ENCODE peak calls at places on chromosomes 7 and 10, in five cellular contexts. L is A549, W is H1, A is K562, R is HepG2. N is an unnamed sample. For H3K4me1, the result is how much of the 10 kb centered on the place peaks cover.

GRCh38 chr10:22251751-22252285 is 34.0 kb upstream of the EBLN1 start:
- DNase-seq in A (no peak), R (no peak), L (no peak), W (peak), N (no peak)

GRCh38 chr10:103413540-103413939 is 17.1 kb downstream of the PDCD11 start:
- DNase-seq in R (no peak), W (no peak), A (no peak), L (no peak), N (no peak)

GRCh38 chr10:555682-556350 is 133.7 kb downstream of the DIP2C start:
- DNase-seq in A (no peak), W (no peak), R (no peak), L (no peak), N (no peak)

GRCh38 chr10:104479906-104480579 is 126.4 kb downstream of the CFAP58 start:
- DNase-seq in A (no peak), R (no peak), L (no peak), W (no peak), N (no peak)

GRCh38 chr7:26512737-26513136 is 221.1 kb downstream of the SNX10 start:
- DNase-seq in W (no peak), A (no peak), R (no peak), L (no peak), N (no peak)

GRCh38 chr10:15795000-15795792 is 65.1 kb downstream of the MINDY3 start:
- DNase-seq in L (no peak), R (no peak), A (no peak), W (no peak), N (no peak)

GRCh38 chr7:13312327-13312726 is 624.9 kb downstream of the ARL4A start:
- DNase-seq in L (no peak), W (peak), A (no peak), R (no peak), N (no peak)

GRCh38 chr7:122672536-122672935 is 26.4 kb downstream of the RNF133 start:
- DNase-seq in R (no peak), A (no peak), W (no peak), L (no peak), N (no peak)

GRCh38 chr10:116007256-116007891 is 265.6 kb downstream of the GFRA1 start:
- DNase-seq in R (no peak), A (no peak), W (no peak), L (no peak), N (no peak)

GRCh38 chr10:88865281-88865876 is 13.7 kb upstream of the ANKRD22 start:
- DNase-seq in W (no peak), L (no peak), R (no peak), A (no peak), N (no peak)

GRCh38 chr10:3757638-3758490 is 27.1 kb downstream of the KLF6 start:
- DNase-seq in A (no peak), L (no peak), W (no peak), R (no peak), N (peak)

GRCh38 chr10:100618091-100618615 is 82.4 kb downstream of the HIF1AN start:
- DNase-seq in R (no peak), L (no peak), W (no peak), A (no peak), N (no peak)

GRCh38 chr10:133379152-133379800 is at the start of gene PAOX:
- DNase-seq in R (no peak), A (peak), L (peak), W (peak), N (no peak)

GRCh38 chr7:96178581-96178980 is 143.3 kb downstream of the SLC25A13 start:
- DNase-seq in W (no peak), A (no peak), L (no peak), R (no peak), N (no peak)

GRCh38 chr7:138297526-138297925 is 162.5 kb upstream of the TRIM24 start:
- DNase-seq in R (peak), A (no peak), W (no peak), L (no peak), N (no peak)

GRCh38 chr7:47702096-47702495 is 120.2 kb upstream of the TNS3 start:
- DNase-seq in A (no peak), W (no peak), L (no peak), R (no peak), N (no peak)

GRCh38 chr10:58210160-58210559 is 57.5 kb downstream of the IPMK start:
- DNase-seq in A (no peak), L (no peak), W (no peak), R (no peak), N (no peak)

GRCh38 chr10:17109475-17110207 is 20.0 kb downstream of the CUBN start:
- DNase-seq in L (peak), A (peak), R (no peak), W (no peak), N (no peak)

GRCh38 chr10:38016354-38016753 is 5.9 kb downstream of the ZNF33A start:
- DNase-seq in L (no peak), A (no peak), R (no peak), W (no peak), N (no peak)

GRCh38 chr7:44286618-44287487 is 38.5 kb downstream of the CAMK2B start:
- DNase-seq in L (no peak), W (peak), R (no peak), A (no peak), N (no peak)

GRCh38 chr10:121428848-121429247 is 169.4 kb downstream of the FGFR2 start:
- DNase-seq in R (no peak), W (no peak), A (no peak), L (no peak), N (no peak)

GRCh38 chr10:131277969-131278368 is 33.6 kb downstream of the TCERG1L start:
- DNase-seq in W (no peak), A (no peak), L (no peak), R (no peak), N (no peak)

GRCh38 chr7:79880312-79880711 is 254.3 kb upstream of the GNAI1 start:
- DNase-seq in A (no peak), L (no peak), W (no peak), R (no peak), N (no peak)

GRCh38 chr10:70274643-70275042 is 9.2 kb downstream of the NPFFR1 start:
- DNase-seq in W (no peak), L (no peak), A (no peak), R (no peak), N (no peak)

GRCh38 chr7:22700559-22701002 is 26.4 kb upstream of the IL6 start:
- DNase-seq in L (no peak), R (no peak), A (peak), W (no peak), N (no peak)

GRCh38 chr10:110459600-110459999 is 38.1 kb upstream of the DUSP5 start:
- DNase-seq in L (no peak), W (no peak), A (no peak), R (no peak), N (no peak)

GRCh38 chr10:7480742-7481381 is 70.0 kb upstream of the SFMBT2 start:
- DNase-seq in W (no peak), R (no peak), A (no peak), L (no peak), N (peak)

GRCh38 chr10:32378371-32379301 is 31.7 kb upstream of the EPC1 start:
- DNase-seq in A (peak), L (peak), R (peak), W (peak), N (peak)

GRCh38 chr7:12107841-12108249 is 103.2 kb upstream of the TMEM106B start:
- DNase-seq in W (no peak), A (no peak), L (no peak), R (peak), N (no peak)

GRCh38 chr10:80197972-80198591 is 7.3 kb downstream of the ANXA11 start:
- DNase-seq in R (no peak), W (no peak), A (no peak), L (no peak), N (no peak)

GRCh38 chr7:7996568-7996967 is 28.0 kb downstream of the GLCCI1 start:
- DNase-seq in R (peak), L (no peak), W (no peak), A (no peak), N (no peak)

GRCh38 chr7:2725178-2726105 is 37.4 kb downstream of the AMZ1 start:
- DNase-seq in L (no peak), W (no peak), A (no peak), R (no peak), N (no peak)

GRCh38 chr7:30869794-30870491 is 41.7 kb upstream of the AQP1 start:
- DNase-seq in R (no peak), A (no peak), L (no peak), W (no peak), N (no peak)

GRCh38 chr7:85178531-85179298 is 8.1 kb downstream of the SEMA3D start:
- DNase-seq in L (no peak), W (no peak), A (no peak), R (no peak), N (no peak)

GRCh38 chr10:88120599-88121333 is 257.3 kb downstream of the PTEN start:
- DNase-seq in L (no peak), R (no peak), A (no peak), W (no peak), N (no peak)

GRCh38 chr10:121553861-121554264 is 44.4 kb downstream of the FGFR2 start:
- DNase-seq in L (no peak), W (no peak), R (no peak), A (no peak), N (no peak)

GRCh38 chr7:107944776-107945175 is 53.8 kb downstream of the DLD start:
- DNase-seq in A (no peak), R (no peak), W (no peak), L (no peak), N (no peak)

GRCh38 chr7:114574384-114574783 is 159.8 kb downstream of the FOXP2 start:
- DNase-seq in L (no peak), R (no peak), A (no peak), W (no peak), N (no peak)

GRCh38 chr10:91163709-91164474 is 56.6 kb upstream of the PCGF5 start:
- DNase-seq in L (peak), A (peak), R (peak), W (peak), N (no peak)

GRCh38 chr7:514651-515598 is 4.7 kb downstream of the PDGFA start:
- DNase-seq in L (no peak), R (no peak), W (peak), A (peak), N (no peak)
- TF ChIP-seq KDM1A in L (no peak), R (no peak), W (peak), A (no peak), N (no peak)

GRCh38 chr10:61970182-61971015 is 68.9 kb downstream of the ARID5B start:
- DNase-seq in L (no peak), A (no peak), R (peak), W (no peak), N (no peak)

GRCh38 chr10:61964059-61964709 is 62.7 kb downstream of the ARID5B start:
- DNase-seq in W (no peak), A (no peak), R (peak), L (no peak), N (no peak)

GRCh38 chr10:61965694-61966284 is 64.3 kb downstream of the ARID5B start:
- DNase-seq in R (no peak), A (no peak), L (no peak), W (no peak), N (no peak)

GRCh38 chr10:61964949-61965693 is 63.6 kb downstream of the ARID5B start:
- DNase-seq in R (peak), W (no peak), L (no peak), A (no peak), N (no peak)

GRCh38 chr10:61967298-61967697 is 65.8 kb downstream of the ARID5B start:
- DNase-seq in A (no peak), R (no peak), L (no peak), W (no peak), N (no peak)
- H3K4me1 ChIP-seq in A (under half), R (half or more), L (under half), W (under half), N (under half)

GRCh38 chr7:38178004-38178694 is at the start of gene STARD3NL:
- DNase-seq in L (peak), R (peak), A (peak), W (peak), N (peak)

GRCh38 chr7:38181111-38181510 is 3.1 kb downstream of the STARD3NL start:
- DNase-seq in A (no peak), L (no peak), W (no peak), R (no peak), N (no peak)

GRCh38 chr7:38178695-38179344 is 775 bp downstream of the STARD3NL start:
- DNase-seq in A (no peak), L (no peak), R (no peak), W (no peak), N (no peak)

GRCh38 chr7:38177621-38178003 is 433 bp upstream of the STARD3NL start:
- DNase-seq in R (no peak), L (no peak), W (no peak), A (no peak), N (no peak)

GRCh38 chr7:38179719-38180333 is 1.8 kb downstream of the STARD3NL start:
- DNase-seq in A (peak), W (no peak), L (no peak), R (no peak), N (no peak)
- H3K4me3 ChIP-seq in A (peak), W (no peak), L (peak), R (no peak), N (peak)

GRCh38 chr10:42783181-42783549 is 570 bp downstream of the BMS1 start:
- DNase-seq in L (peak), A (peak), W (no peak), R (peak), N (no peak)
- TF ChIP-seq KDM1A in L (no peak), A (no peak), W (no peak), R (no peak), N (no peak)

DNA sequence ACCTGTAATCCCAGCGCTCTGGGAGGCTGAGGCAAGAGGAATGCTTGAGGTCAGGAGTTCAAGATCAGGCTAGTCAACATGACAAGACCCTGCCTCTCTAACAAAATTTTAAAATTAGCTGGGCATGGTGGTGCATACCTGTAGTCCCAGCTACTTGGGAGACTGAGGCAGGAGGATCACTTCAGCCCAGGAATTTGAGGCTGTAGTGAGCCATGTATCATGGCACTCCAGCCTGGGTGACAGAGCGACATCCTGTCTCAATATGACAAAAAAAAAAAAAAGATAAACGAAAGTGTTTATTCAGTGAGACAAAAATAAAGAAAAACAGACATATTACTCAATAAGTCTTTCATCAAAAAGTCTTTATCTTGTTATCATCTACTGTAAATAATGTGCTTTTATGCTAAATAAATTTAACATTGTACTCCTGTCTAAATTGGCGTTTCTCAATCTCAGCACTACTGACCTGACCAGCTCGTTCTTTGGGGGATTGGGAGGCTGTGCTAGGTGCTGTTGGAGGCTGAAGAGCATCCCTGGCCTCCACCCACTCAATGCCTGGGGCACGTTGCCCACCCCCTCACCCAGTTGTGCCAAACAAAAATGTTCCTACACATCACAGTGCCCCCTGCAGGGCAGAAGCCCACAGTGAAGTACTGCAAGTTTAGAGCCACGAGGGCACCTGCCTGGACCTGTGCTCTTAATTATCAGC is 57.7 kb downstream of the NCAPG2 start:
- DNase-seq in R (peak), A (peak), W (peak), L (no peak), N (no peak)
- H3K4me1 ChIP-seq in R (under half), A (under half), W (under half), L (under half), N (under half)

GRCh38 chr7:18515067-18515466 is 19.5 kb downstream of the HDAC9 start:
- DNase-seq in A (no peak), R (no peak), L (no peak), W (no peak), N (no peak)
- H3K4me3 ChIP-seq in A (no peak), R (no peak), L (no peak), W (no peak), N (no peak)

GRCh38 chr7:24826662-24827020 is 69.4 kb upstream of the GSDME start:
- DNase-seq in R (no peak), W (no peak), L (no peak), A (no peak), N (no peak)

GRCh38 chr7:24824896-24825295 is 67.6 kb upstream of the GSDME start:
- DNase-seq in L (no peak), W (no peak), R (no peak), A (no peak), N (no peak)

GRCh38 chr7:24824400-24824799 is 67.1 kb upstream of the GSDME start:
- DNase-seq in W (no peak), A (no peak), R (no peak), L (no peak), N (no peak)

GRCh38 chr7:24825931-24826661 is 68.8 kb upstream of the GSDME start:
- DNase-seq in L (peak), W (no peak), A (peak), R (peak), N (no peak)

DNA sequence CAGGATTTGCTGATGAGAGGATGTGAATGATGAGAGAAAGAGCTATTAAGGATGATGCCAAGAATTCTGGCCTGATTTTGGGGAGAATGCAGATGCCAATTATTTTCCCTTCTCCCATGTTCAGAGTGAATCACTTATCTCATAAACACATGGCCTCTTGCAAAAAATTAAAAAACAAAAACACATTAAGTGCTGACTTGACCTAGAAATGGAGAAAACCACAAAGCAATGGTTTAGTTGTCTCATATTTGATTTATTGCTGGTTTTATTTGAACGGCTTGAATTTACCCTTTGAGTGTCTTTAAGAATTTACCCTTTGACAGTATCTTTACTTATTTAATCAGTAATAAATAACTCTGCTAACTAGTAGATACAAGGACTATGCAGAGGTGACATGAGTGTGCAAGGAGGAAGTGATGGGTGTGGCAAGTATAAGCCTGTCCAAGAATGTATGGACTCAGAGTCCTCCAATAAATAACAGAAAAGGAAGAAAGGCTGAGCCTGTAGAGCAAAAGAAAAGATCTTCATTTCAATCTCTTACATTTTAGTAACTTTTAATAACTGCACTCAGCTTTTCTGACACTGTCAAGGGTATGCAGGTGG is 68.2 kb upstream of the GSDME start:
- DNase-seq in R (no peak), A (no peak), L (no peak), W (no peak), N (no peak)
- TF ChIP-seq KDM1A in R (no peak), A (no peak), L (no peak), W (no peak), N (no peak)